ENCODE peak calls at places on chromosomes 5 and 9, in nine cellular contexts. One of them, this sample, is unnamed. For H3K9me3, the result is how much of the 10 kb centered on the place peaks cover.

GRCh38 chr9:97923529-97924108 is 1.3 kb upstream of the TRMO start:
- DNase-seq in psoas muscle: peak
- DNase-seq in Peyer's patch: peak
- DNase-seq in keratinocyte: peak
- DNase-seq in tibial nerve: peak
- DNase-seq in tibial artery: peak
- DNase-seq in endothelial cell of umbilical vein: peak
- DNase-seq in CD8-positive, alpha-beta memory T cell: peak
- DNase-seq in cardiac muscle cell: peak
- DNase-seq in this sample: peak

GRCh38 chr5:175657593-175658271 is at the start of gene HRH2:
- DNase-seq in cardiac muscle cell: peak
- DNase-seq in Peyer's patch: peak
- DNase-seq in CD8-positive, alpha-beta memory T cell: peak
- DNase-seq in endothelial cell of umbilical vein: no peak
- DNase-seq in psoas muscle: no peak
- DNase-seq in tibial nerve: no peak
- DNase-seq in keratinocyte: no peak
- DNase-seq in tibial artery: peak
- DNase-seq in this sample: no peak

GRCh38 chr9:73880101-73880500 is 617.0 kb upstream of the RORB start:
- DNase-seq in endothelial cell of umbilical vein: no peak
- DNase-seq in Peyer's patch: no peak
- DNase-seq in CD8-positive, alpha-beta memory T cell: no peak
- DNase-seq in tibial nerve: no peak
- DNase-seq in psoas muscle: no peak
- DNase-seq in keratinocyte: no peak
- DNase-seq in cardiac muscle cell: no peak
- DNase-seq in tibial artery: no peak
- DNase-seq in this sample: no peak

GRCh38 chr5:110969502-110969901 is 102.0 kb upstream of the TSLP start:
- DNase-seq in tibial artery: no peak
- DNase-seq in Peyer's patch: no peak
- DNase-seq in keratinocyte: no peak
- DNase-seq in tibial nerve: no peak
- DNase-seq in psoas muscle: no peak
- DNase-seq in endothelial cell of umbilical vein: no peak
- DNase-seq in CD8-positive, alpha-beta memory T cell: no peak
- DNase-seq in cardiac muscle cell: no peak
- DNase-seq in this sample: no peak

GRCh38 chr9:33186457-33187168 is 19.5 kb upstream of the B4GALT1 start:
- DNase-seq in tibial nerve: no peak
- DNase-seq in keratinocyte: no peak
- DNase-seq in tibial artery: no peak
- DNase-seq in psoas muscle: no peak
- DNase-seq in endothelial cell of umbilical vein: peak
- DNase-seq in Peyer's patch: no peak
- DNase-seq in CD8-positive, alpha-beta memory T cell: no peak
- DNase-seq in cardiac muscle cell: no peak
- DNase-seq in this sample: no peak

GRCh38 chr5:125607018-125607417 is 816.2 kb upstream of the GRAMD2B start:
- DNase-seq in psoas muscle: no peak
- DNase-seq in CD8-positive, alpha-beta memory T cell: no peak
- DNase-seq in Peyer's patch: no peak
- DNase-seq in keratinocyte: no peak
- DNase-seq in cardiac muscle cell: no peak
- DNase-seq in tibial artery: no peak
- DNase-seq in tibial nerve: no peak
- DNase-seq in endothelial cell of umbilical vein: peak
- DNase-seq in this sample: no peak

GRCh38 chr5:13976867-13977479 is 32.5 kb upstream of the DNAH5 start:
- DNase-seq in endothelial cell of umbilical vein: peak
- DNase-seq in Peyer's patch: no peak
- DNase-seq in tibial nerve: no peak
- DNase-seq in cardiac muscle cell: peak
- DNase-seq in psoas muscle: no peak
- DNase-seq in CD8-positive, alpha-beta memory T cell: no peak
- DNase-seq in tibial artery: no peak
- DNase-seq in keratinocyte: no peak
- DNase-seq in this sample: no peak

GRCh38 chr9:69599232-69599971 is 72.8 kb downstream of the APBA1 start:
- DNase-seq in psoas muscle: no peak
- DNase-seq in tibial artery: no peak
- DNase-seq in keratinocyte: no peak
- DNase-seq in endothelial cell of umbilical vein: no peak
- DNase-seq in tibial nerve: no peak
- DNase-seq in Peyer's patch: no peak
- DNase-seq in cardiac muscle cell: no peak
- DNase-seq in CD8-positive, alpha-beta memory T cell: no peak
- DNase-seq in this sample: no peak

GRCh38 chr5:89342106-89342876 is 459.3 kb upstream of the MEF2C start:
- DNase-seq in tibial artery: no peak
- DNase-seq in endothelial cell of umbilical vein: no peak
- DNase-seq in psoas muscle: no peak
- DNase-seq in Peyer's patch: no peak
- DNase-seq in tibial nerve: no peak
- DNase-seq in keratinocyte: no peak
- DNase-seq in CD8-positive, alpha-beta memory T cell: no peak
- DNase-seq in cardiac muscle cell: no peak
- DNase-seq in this sample: no peak

GRCh38 chr5:138611295-138612220 is 36.4 kb upstream of the HSPA9 start:
- DNase-seq in CD8-positive, alpha-beta memory T cell: no peak
- DNase-seq in Peyer's patch: no peak
- DNase-seq in endothelial cell of umbilical vein: peak
- DNase-seq in keratinocyte: no peak
- DNase-seq in tibial nerve: no peak
- DNase-seq in tibial artery: no peak
- DNase-seq in cardiac muscle cell: peak
- DNase-seq in psoas muscle: no peak
- DNase-seq in this sample: no peak

GRCh38 chr5:42813533-42813932 is 1.8 kb upstream of the SELENOP start:
- DNase-seq in Peyer's patch: no peak
- DNase-seq in tibial nerve: no peak
- DNase-seq in cardiac muscle cell: peak
- DNase-seq in keratinocyte: no peak
- DNase-seq in endothelial cell of umbilical vein: no peak
- DNase-seq in psoas muscle: peak
- DNase-seq in CD8-positive, alpha-beta memory T cell: no peak
- DNase-seq in tibial artery: no peak
- DNase-seq in this sample: no peak

GRCh38 chr9:133355881-133356357 is 368 bp downstream of the SURF1 start:
- DNase-seq in psoas muscle: no peak
- DNase-seq in keratinocyte: no peak
- DNase-seq in endothelial cell of umbilical vein: peak
- DNase-seq in Peyer's patch: no peak
- DNase-seq in tibial artery: no peak
- DNase-seq in tibial nerve: no peak
- DNase-seq in CD8-positive, alpha-beta memory T cell: no peak
- DNase-seq in cardiac muscle cell: no peak
- DNase-seq in this sample: no peak

GRCh38 chr5:146338774-146339714 is at the start of gene POU4F3:
- DNase-seq in keratinocyte: no peak
- DNase-seq in cardiac muscle cell: peak
- DNase-seq in Peyer's patch: no peak
- DNase-seq in tibial artery: no peak
- DNase-seq in psoas muscle: no peak
- DNase-seq in tibial nerve: no peak
- DNase-seq in endothelial cell of umbilical vein: no peak
- DNase-seq in CD8-positive, alpha-beta memory T cell: no peak
- DNase-seq in this sample: no peak

GRCh38 chr5:146336197-146336596 is 2.4 kb upstream of the POU4F3 start:
- DNase-seq in cardiac muscle cell: no peak
- DNase-seq in keratinocyte: no peak
- DNase-seq in endothelial cell of umbilical vein: no peak
- DNase-seq in psoas muscle: no peak
- DNase-seq in Peyer's patch: no peak
- DNase-seq in tibial artery: no peak
- DNase-seq in CD8-positive, alpha-beta memory T cell: no peak
- DNase-seq in tibial nerve: no peak
- DNase-seq in this sample: no peak

GRCh38 chr5:146337928-146338327 is 711 bp upstream of the POU4F3 start:
- DNase-seq in CD8-positive, alpha-beta memory T cell: no peak
- DNase-seq in tibial artery: no peak
- DNase-seq in keratinocyte: no peak
- DNase-seq in Peyer's patch: no peak
- DNase-seq in endothelial cell of umbilical vein: no peak
- DNase-seq in cardiac muscle cell: no peak
- DNase-seq in tibial nerve: no peak
- DNase-seq in psoas muscle: no peak
- DNase-seq in this sample: no peak

GRCh38 chr5:146339715-146340259 is 1.1 kb downstream of the POU4F3 start:
- DNase-seq in cardiac muscle cell: no peak
- DNase-seq in endothelial cell of umbilical vein: no peak
- DNase-seq in keratinocyte: no peak
- DNase-seq in tibial artery: no peak
- DNase-seq in tibial nerve: no peak
- DNase-seq in psoas muscle: no peak
- DNase-seq in CD8-positive, alpha-beta memory T cell: no peak
- DNase-seq in Peyer's patch: no peak
- DNase-seq in this sample: no peak

GRCh38 chr5:146337264-146337904 is 1.3 kb upstream of the POU4F3 start:
- DNase-seq in psoas muscle: no peak
- DNase-seq in cardiac muscle cell: no peak
- DNase-seq in keratinocyte: no peak
- DNase-seq in tibial artery: no peak
- DNase-seq in Peyer's patch: no peak
- DNase-seq in tibial nerve: no peak
- DNase-seq in endothelial cell of umbilical vein: no peak
- DNase-seq in CD8-positive, alpha-beta memory T cell: no peak
- DNase-seq in this sample: no peak
- H3K4me3 ChIP-seq in psoas muscle: no peak
- H3K4me3 ChIP-seq in cardiac muscle cell: no peak
- H3K4me3 ChIP-seq in keratinocyte: no peak
- H3K4me3 ChIP-seq in tibial artery: no peak
- H3K4me3 ChIP-seq in Peyer's patch: no peak
- H3K4me3 ChIP-seq in tibial nerve: no peak
- H3K4me3 ChIP-seq in endothelial cell of umbilical vein: no peak
- H3K4me3 ChIP-seq in CD8-positive, alpha-beta memory T cell: no peak
- H3K4me3 ChIP-seq in this sample: no peak

DNA sequence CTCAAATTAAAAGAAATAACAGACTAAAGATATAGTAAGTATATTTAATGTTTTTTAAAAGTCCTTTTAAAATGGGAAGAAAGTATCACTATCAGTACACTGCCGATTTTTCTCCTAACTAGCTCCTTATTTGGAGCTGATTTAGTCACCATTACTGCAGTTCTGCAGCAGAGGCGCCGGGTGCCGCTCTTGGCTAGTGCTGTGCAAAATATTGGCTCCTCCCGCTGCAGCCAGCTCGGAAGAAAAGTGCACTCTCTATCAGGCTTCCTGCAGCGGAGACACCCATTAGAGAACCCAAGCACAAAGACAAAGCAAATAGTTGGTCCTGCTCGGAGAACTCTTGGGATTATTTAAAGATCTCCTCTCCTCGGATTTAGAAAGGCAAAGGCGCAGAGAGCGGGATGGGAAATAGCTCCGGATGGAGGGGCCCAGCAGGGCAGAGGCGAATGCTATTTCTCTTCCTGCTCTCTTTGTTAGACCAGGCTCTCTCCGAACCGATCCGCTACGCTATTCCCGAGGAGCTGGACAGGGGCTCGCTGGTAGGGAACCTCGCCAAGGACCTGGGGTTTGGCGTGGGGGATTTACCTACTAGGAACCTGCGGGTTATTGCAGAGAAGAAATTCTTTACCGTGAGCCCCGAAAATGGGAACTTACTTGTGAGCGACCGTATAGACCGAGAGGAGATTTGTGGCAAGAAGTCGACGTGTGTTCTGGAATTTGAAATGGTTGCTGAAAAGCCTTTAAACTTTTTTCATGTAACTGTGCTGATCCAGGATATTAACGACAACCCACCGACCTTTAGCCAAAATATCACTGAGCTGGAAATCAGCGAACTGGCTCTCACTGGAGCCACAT is at the start of gene PCDHGB3:
- DNase-seq in tibial artery: no peak
- DNase-seq in tibial nerve: no peak
- DNase-seq in keratinocyte: no peak
- DNase-seq in Peyer's patch: no peak
- DNase-seq in cardiac muscle cell: no peak
- DNase-seq in CD8-positive, alpha-beta memory T cell: peak
- DNase-seq in psoas muscle: peak
- DNase-seq in endothelial cell of umbilical vein: peak
- DNase-seq in this sample: no peak
- H3K9me3 ChIP-seq in tibial artery: half or more
- H3K9me3 ChIP-seq in tibial nerve: under half
- H3K9me3 ChIP-seq in keratinocyte: under half
- H3K9me3 ChIP-seq in Peyer's patch: half or more
- H3K9me3 ChIP-seq in cardiac muscle cell: under half
- H3K9me3 ChIP-seq in CD8-positive, alpha-beta memory T cell: under half
- H3K9me3 ChIP-seq in psoas muscle: under half
- H3K9me3 ChIP-seq in endothelial cell of umbilical vein: under half
- H3K9me3 ChIP-seq in this sample: under half

GRCh38 chr5:10611290-10611689 is 47.4 kb downstream of the ANKRD33B start:
- DNase-seq in Peyer's patch: no peak
- DNase-seq in tibial artery: peak
- DNase-seq in CD8-positive, alpha-beta memory T cell: no peak
- DNase-seq in tibial nerve: no peak
- DNase-seq in cardiac muscle cell: no peak
- DNase-seq in endothelial cell of umbilical vein: no peak
- DNase-seq in psoas muscle: no peak
- DNase-seq in keratinocyte: no peak
- DNase-seq in this sample: no peak

GRCh38 chr5:10607666-10608442 is 44.0 kb downstream of the ANKRD33B start:
- DNase-seq in tibial nerve: peak
- DNase-seq in cardiac muscle cell: peak
- DNase-seq in keratinocyte: no peak
- DNase-seq in Peyer's patch: peak
- DNase-seq in psoas muscle: peak
- DNase-seq in CD8-positive, alpha-beta memory T cell: no peak
- DNase-seq in endothelial cell of umbilical vein: peak
- DNase-seq in tibial artery: peak
- DNase-seq in this sample: no peak

GRCh38 chr5:10610058-10610457 is 46.2 kb downstream of the ANKRD33B start:
- DNase-seq in endothelial cell of umbilical vein: no peak
- DNase-seq in keratinocyte: no peak
- DNase-seq in cardiac muscle cell: no peak
- DNase-seq in Peyer's patch: no peak
- DNase-seq in CD8-positive, alpha-beta memory T cell: no peak
- DNase-seq in psoas muscle: no peak
- DNase-seq in tibial nerve: no peak
- DNase-seq in tibial artery: peak
- DNase-seq in this sample: no peak

GRCh38 chr5:10604975-10605374 is 41.1 kb downstream of the ANKRD33B start:
- DNase-seq in endothelial cell of umbilical vein: no peak
- DNase-seq in tibial nerve: no peak
- DNase-seq in Peyer's patch: no peak
- DNase-seq in CD8-positive, alpha-beta memory T cell: no peak
- DNase-seq in psoas muscle: no peak
- DNase-seq in tibial artery: peak
- DNase-seq in keratinocyte: no peak
- DNase-seq in cardiac muscle cell: no peak
- DNase-seq in this sample: no peak

GRCh38 chr5:10607023-10607665 is 43.3 kb downstream of the ANKRD33B start:
- DNase-seq in CD8-positive, alpha-beta memory T cell: no peak
- DNase-seq in cardiac muscle cell: peak
- DNase-seq in keratinocyte: no peak
- DNase-seq in tibial nerve: no peak
- DNase-seq in endothelial cell of umbilical vein: peak
- DNase-seq in tibial artery: peak
- DNase-seq in psoas muscle: no peak
- DNase-seq in Peyer's patch: peak
- DNase-seq in this sample: no peak
- H3K4me3 ChIP-seq in CD8-positive, alpha-beta memory T cell: peak
- H3K4me3 ChIP-seq in cardiac muscle cell: peak
- H3K4me3 ChIP-seq in keratinocyte: no peak
- H3K4me3 ChIP-seq in tibial nerve: no peak
- H3K4me3 ChIP-seq in endothelial cell of umbilical vein: no peak
- H3K4me3 ChIP-seq in tibial artery: no peak
- H3K4me3 ChIP-seq in psoas muscle: peak
- H3K4me3 ChIP-seq in Peyer's patch: peak
- H3K4me3 ChIP-seq in this sample: no peak

GRCh38 chr5:141182248-141182647 is at the start of gene PCDHB16:
- DNase-seq in Peyer's patch: no peak
- DNase-seq in psoas muscle: no peak
- DNase-seq in tibial nerve: peak
- DNase-seq in CD8-positive, alpha-beta memory T cell: no peak
- DNase-seq in tibial artery: no peak
- DNase-seq in keratinocyte: no peak
- DNase-seq in cardiac muscle cell: peak
- DNase-seq in endothelial cell of umbilical vein: peak
- DNase-seq in this sample: no peak
- H3K9me3 ChIP-seq in Peyer's patch: under half
- H3K9me3 ChIP-seq in psoas muscle: under half
- H3K9me3 ChIP-seq in tibial nerve: under half
- H3K9me3 ChIP-seq in CD8-positive, alpha-beta memory T cell: under half
- H3K9me3 ChIP-seq in tibial artery: half or more
- H3K9me3 ChIP-seq in keratinocyte: under half
- H3K9me3 ChIP-seq in cardiac muscle cell: under half
- H3K9me3 ChIP-seq in endothelial cell of umbilical vein: under half
- H3K9me3 ChIP-seq in this sample: under half